ENCODE peak calls at places on chromosomes 1 and 21, in five cellular contexts. I is CD4-positive, alpha-beta T cell; T is effector memory CD4-positive, alpha-beta T cell; Q is spleen; R is pancreas. J is an unnamed sample. For H3K9me3, the result is how much of the 10 kb centered on the place peaks cover.

GRCh38 chr1:65958561-65959350 is 166.1 kb downstream of the PDE4B start:
- DNase-seq in I (peak), T (no peak), R (no peak), Q (no peak), J (no peak)

GRCh38 chr1:230145505-230145899 is 78.5 kb downstream of the GALNT2 start:
- DNase-seq in T (no peak), R (no peak), I (no peak), Q (no peak), J (no peak)

GRCh38 chr1:107010582-107010981 is 45.9 kb upstream of the PRMT6 start:
- DNase-seq in T (no peak), I (no peak), R (no peak), Q (no peak), J (no peak)

GRCh38 chr21:42537106-42537742 is 23.6 kb downstream of the SLC37A1 start:
- DNase-seq in Q (no peak), R (no peak), T (no peak), I (no peak), J (no peak)

GRCh38 chr21:38920631-38921398 is 115.1 kb downstream of the ETS2 start:
- DNase-seq in I (no peak), Q (no peak), T (no peak), R (no peak), J (no peak)

GRCh38 chr1:46479744-46480350 is 9.8 kb upstream of the DMBX1 start:
- DNase-seq in I (no peak), Q (peak), R (no peak), T (no peak), J (no peak)

GRCh38 chr1:53892911-53893310 is 1.1 kb upstream of the DIO1 start:
- DNase-seq in Q (no peak), I (no peak), T (no peak), R (no peak), J (no peak)

GRCh38 chr1:115641762-115642167 is at the start of gene VANGL1:
- DNase-seq in Q (peak), R (peak), T (no peak), I (peak), J (peak)

GRCh38 chr1:67850611-67851075 is 17.4 kb upstream of the GNG12 start:
- DNase-seq in T (no peak), R (peak), Q (no peak), I (no peak), J (no peak)

GRCh38 chr1:91736999-91737615 is 148.8 kb downstream of the TGFBR3 start:
- DNase-seq in R (no peak), I (no peak), T (no peak), Q (no peak), J (no peak)

GRCh38 chr1:97042551-97042950 is 321.0 kb downstream of the PTBP2 start:
- DNase-seq in R (no peak), I (no peak), T (no peak), Q (no peak), J (no peak)
- H3K9me3 ChIP-seq in R (under half), I (under half), T (under half), Q (under half), J (under half)

DNA sequence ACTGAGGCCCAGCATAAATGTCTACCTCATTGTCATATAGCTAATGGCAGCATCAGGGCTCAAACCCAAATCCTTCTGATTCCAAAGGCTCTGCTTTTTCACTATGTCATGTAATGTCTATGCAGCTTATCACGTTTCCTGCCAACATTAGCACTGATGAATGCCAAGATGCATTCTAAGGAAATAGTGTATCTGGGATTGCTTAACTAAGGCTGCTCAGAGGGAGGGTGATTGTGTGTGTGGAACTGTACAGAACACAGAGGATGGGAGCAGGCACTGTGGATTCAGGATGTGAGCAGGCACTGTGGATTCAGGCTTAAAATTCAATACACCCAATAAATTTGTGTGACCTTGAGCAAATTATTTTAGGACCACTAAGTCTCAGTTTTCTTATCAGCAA is 456.4 kb upstream of the DEPDC1 start:
- DNase-seq in Q (no peak), I (no peak), R (no peak), T (no peak), J (no peak)
- H3K9me3 ChIP-seq in Q (under half), I (under half), R (under half), T (under half), J (under half)

DNA sequence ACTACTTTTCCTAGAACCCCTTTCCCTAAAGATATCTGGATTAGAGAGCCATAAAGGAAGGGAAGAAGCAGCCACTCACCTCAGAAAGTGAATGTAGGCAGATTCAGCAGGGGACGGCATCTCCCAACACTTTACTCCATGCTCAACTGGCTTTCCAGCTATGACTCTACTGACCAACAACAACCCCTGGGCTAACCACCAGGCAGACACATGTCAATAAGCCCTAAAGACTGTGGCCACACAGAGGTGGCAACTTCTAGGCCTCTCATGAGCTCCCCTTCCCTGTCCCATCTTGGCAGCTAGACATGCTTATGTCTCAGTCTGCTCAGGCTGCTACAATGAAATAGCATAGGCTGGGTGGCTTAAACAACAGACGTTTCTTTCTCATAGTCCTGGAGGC is 214.0 kb upstream of the ZP4 start:
- DNase-seq in I (no peak), Q (no peak), R (no peak), T (no peak), J (no peak)
- H3K9me3 ChIP-seq in I (under half), Q (under half), R (under half), T (under half), J (under half)

GRCh38 chr21:27426196-27426595 is 459.3 kb upstream of the ADAMTS5 start:
- DNase-seq in I (no peak), T (no peak), R (no peak), Q (no peak), J (no peak)
- H3K9me3 ChIP-seq in I (under half), T (under half), R (under half), Q (under half), J (under half)

GRCh38 chr1:2865000-2865399 is 63.5 kb upstream of the TTC34 start:
- DNase-seq in R (peak), T (no peak), Q (no peak), I (no peak), J (no peak)
- H3K9me3 ChIP-seq in R (under half), T (under half), Q (under half), I (under half), J (under half)

DNA sequence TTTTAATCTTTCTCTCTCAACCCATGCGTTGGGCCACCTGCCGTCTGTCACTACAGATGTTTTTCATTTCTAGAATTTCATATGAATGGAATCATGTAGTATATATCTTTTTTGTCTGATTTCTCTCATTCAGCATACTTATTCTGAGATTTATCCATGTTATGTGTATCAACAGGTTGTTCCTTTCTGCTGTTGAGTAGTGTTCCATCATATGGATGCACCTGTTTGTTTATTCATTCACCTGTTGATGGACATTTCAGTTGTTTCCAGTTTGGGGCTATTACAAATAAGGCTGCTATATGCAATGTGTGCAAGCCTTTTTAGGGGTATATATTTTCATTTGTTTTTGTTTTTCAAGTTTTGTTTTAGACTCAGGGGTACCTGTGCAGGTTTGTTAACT is 9.4 kb upstream of the SLC41A1 start:
- DNase-seq in T (no peak), Q (no peak), R (no peak), I (no peak), J (no peak)
- H3K9me3 ChIP-seq in T (under half), Q (under half), R (under half), I (under half), J (under half)

DNA sequence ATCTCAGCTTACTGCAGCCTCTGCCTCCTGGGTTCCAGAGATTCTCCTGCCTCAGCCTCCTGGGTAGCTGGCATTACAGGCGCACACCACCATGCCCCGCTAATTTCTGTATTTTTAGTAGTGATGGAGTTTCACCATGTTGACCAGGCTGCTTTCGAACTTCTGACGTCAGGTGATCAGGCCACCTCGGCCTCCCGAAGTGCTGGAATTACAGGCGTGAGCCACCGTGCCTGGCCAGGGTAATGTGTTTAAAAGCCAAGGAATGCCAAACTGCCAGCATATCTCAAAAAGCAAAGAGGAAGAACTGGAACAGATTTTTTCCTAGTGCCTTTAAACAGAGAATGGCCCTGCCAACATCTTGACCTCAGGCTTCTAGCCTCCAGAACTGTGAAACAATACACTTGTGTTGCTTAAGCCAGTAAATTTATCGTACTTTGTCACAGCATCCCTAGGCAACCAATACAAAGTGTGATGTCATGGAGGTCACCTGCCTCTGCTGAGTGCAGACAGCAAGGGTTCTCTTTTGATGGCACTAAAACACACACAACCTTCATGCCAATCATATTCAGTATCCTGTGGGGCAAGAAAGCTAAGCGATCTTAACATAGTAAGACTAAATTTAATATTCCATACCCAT is 858.3 kb upstream of the TMPRSS15 start:
- DNase-seq in T (no peak), Q (no peak), I (no peak), R (no peak), J (no peak)
- H3K9me3 ChIP-seq in T (under half), Q (under half), I (under half), R (under half), J (under half)

GRCh38 chr1:4056422-4056821 is 156.3 kb upstream of the C1orf174 start:
- DNase-seq in R (no peak), I (no peak), Q (no peak), T (no peak), J (no peak)

GRCh38 chr1:4056989-4057388 is 156.9 kb upstream of the C1orf174 start:
- DNase-seq in R (no peak), Q (no peak), T (no peak), I (no peak), J (no peak)

GRCh38 chr1:4058122-4058521 is 158.1 kb upstream of the C1orf174 start:
- DNase-seq in I (no peak), T (no peak), R (no peak), Q (no peak), J (no peak)

GRCh38 chr1:4058706-4059105 is 158.6 kb upstream of the C1orf174 start:
- DNase-seq in R (no peak), Q (no peak), T (no peak), I (no peak), J (no peak)

DNA sequence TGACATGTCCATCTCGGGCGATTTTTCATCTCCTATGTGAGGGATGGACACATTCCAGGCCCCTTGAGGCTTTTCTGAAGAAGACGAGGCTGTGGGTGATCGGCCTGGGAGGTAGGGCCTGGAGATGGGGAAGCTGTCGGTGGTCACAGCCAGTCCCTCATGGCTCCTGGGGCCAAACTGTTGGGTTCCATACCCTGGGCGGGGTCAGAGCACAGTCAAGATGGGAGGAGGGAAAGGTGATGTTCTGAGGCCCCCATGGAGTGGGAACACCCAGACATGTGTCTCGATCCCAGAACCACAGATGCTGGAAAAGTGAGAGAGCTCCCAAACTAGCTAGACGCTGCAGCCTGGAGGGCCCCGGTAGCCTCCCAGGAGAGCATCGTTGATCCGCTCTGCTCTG is 157.5 kb upstream of the C1orf174 start:
- DNase-seq in I (no peak), Q (no peak), R (no peak), T (no peak), J (no peak)
- H3K9me3 ChIP-seq in I (under half), Q (under half), R (under half), T (under half), J (under half)

DNA sequence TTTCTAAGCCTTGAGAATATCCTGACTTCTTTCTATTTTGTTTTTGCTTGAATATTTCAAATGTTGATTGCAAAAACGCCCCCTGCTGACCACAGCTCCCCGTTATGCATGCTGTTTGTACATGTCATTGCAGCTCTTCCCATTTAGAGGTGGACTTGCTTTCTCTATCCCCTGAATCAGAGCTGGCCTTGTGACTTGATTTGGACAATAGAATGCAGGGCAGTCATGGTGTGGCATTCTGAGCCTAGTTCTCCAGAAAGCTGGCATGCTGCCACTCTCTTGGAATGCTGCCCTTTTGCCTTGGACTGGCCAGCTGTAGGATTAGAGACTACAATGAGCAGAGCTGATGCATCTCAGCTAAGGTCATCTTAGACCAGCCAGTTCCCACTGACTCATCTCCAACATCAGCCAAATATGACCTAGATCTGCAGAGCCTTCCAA is 1561.5 kb downstream of the MRPL39 start:
- DNase-seq in Q (peak), I (no peak), R (peak), T (no peak), J (no peak)
- H3K9me3 ChIP-seq in Q (under half), I (under half), R (under half), T (under half), J (under half)

GRCh38 chr1:49051647-49052046 is 275.0 kb upstream of the BEND5 start:
- DNase-seq in R (no peak), T (no peak), Q (no peak), I (no peak), J (no peak)
- H3K9me3 ChIP-seq in R (under half), T (under half), Q (under half), I (under half), J (under half)